ENCODE peak calls at places on chromosomes 1 and 21, in four cellular contexts. One of them, this sample, is unnamed.

GRCh38 chr1:185973645-185974044 is 239.5 kb downstream of the HMCN1 start:
- DNase-seq in heart left ventricle: no peak
- DNase-seq in cardiac muscle cell: no peak
- DNase-seq in AG08396: peak
- DNase-seq in this sample: no peak

GRCh38 chr1:57132993-57133614 is 167.3 kb upstream of the C8B start:
- DNase-seq in heart left ventricle: no peak
- DNase-seq in cardiac muscle cell: no peak
- DNase-seq in AG08396: no peak
- DNase-seq in this sample: no peak

GRCh38 chr1:158067651-158068050 is 74.2 kb downstream of the KIRREL1 start:
- DNase-seq in heart left ventricle: no peak
- DNase-seq in cardiac muscle cell: no peak
- DNase-seq in AG08396: peak
- DNase-seq in this sample: peak

GRCh38 chr21:31509108-31510017 is 150.1 kb upstream of the SOD1 start:
- DNase-seq in heart left ventricle: no peak
- DNase-seq in cardiac muscle cell: no peak
- DNase-seq in AG08396: no peak
- DNase-seq in this sample: no peak

GRCh38 chr1:24294757-24295371 is 24.3 kb upstream of the GRHL3 start:
- DNase-seq in heart left ventricle: no peak
- DNase-seq in cardiac muscle cell: no peak
- DNase-seq in AG08396: peak
- DNase-seq in this sample: peak

GRCh38 chr1:154982897-154983648 is at the start of gene FLAD1:
- DNase-seq in heart left ventricle: peak
- DNase-seq in cardiac muscle cell: peak
- DNase-seq in AG08396: peak
- DNase-seq in this sample: peak

GRCh38 chr1:236345728-236346127 is 48.4 kb upstream of the EDARADD start:
- DNase-seq in heart left ventricle: no peak
- DNase-seq in cardiac muscle cell: peak
- DNase-seq in AG08396: no peak
- DNase-seq in this sample: no peak

GRCh38 chr21:41957991-41958766 is 4.4 kb upstream of the C2CD2 start:
- DNase-seq in heart left ventricle: peak
- DNase-seq in cardiac muscle cell: peak
- DNase-seq in AG08396: peak
- DNase-seq in this sample: peak

GRCh38 chr1:2480236-2480985 is 4.3 kb downstream of the PLCH2 start:
- DNase-seq in heart left ventricle: no peak
- DNase-seq in cardiac muscle cell: no peak
- DNase-seq in AG08396: no peak
- DNase-seq in this sample: no peak

GRCh38 chr1:18632711-18633427 is 2.2 kb downstream of the PAX7 start:
- DNase-seq in heart left ventricle: no peak
- DNase-seq in cardiac muscle cell: peak
- DNase-seq in AG08396: no peak
- DNase-seq in this sample: no peak

GRCh38 chr1:244958593-244958992 is 94.2 kb upstream of the HNRNPU start:
- DNase-seq in heart left ventricle: no peak
- DNase-seq in cardiac muscle cell: no peak
- DNase-seq in AG08396: no peak
- DNase-seq in this sample: no peak

GRCh38 chr1:219066631-219067349 is 106.9 kb upstream of the LYPLAL1 start:
- DNase-seq in heart left ventricle: no peak
- DNase-seq in cardiac muscle cell: peak
- DNase-seq in AG08396: peak
- DNase-seq in this sample: no peak

GRCh38 chr1:16351994-16352841 is at the start of gene FBXO42:
- DNase-seq in heart left ventricle: peak
- DNase-seq in cardiac muscle cell: peak
- DNase-seq in AG08396: peak
- DNase-seq in this sample: peak

GRCh38 chr1:108645479-108646184 is 15.3 kb downstream of the HENMT1 start:
- DNase-seq in heart left ventricle: no peak
- DNase-seq in cardiac muscle cell: no peak
- DNase-seq in AG08396: no peak
- DNase-seq in this sample: no peak

GRCh38 chr1:111812306-111812705 is 56.6 kb downstream of the DDX20 start:
- DNase-seq in heart left ventricle: no peak
- DNase-seq in cardiac muscle cell: no peak
- DNase-seq in AG08396: no peak
- DNase-seq in this sample: no peak

GRCh38 chr1:33342041-33342723 is 21.3 kb upstream of the A3GALT2 start:
- DNase-seq in heart left ventricle: no peak
- DNase-seq in cardiac muscle cell: no peak
- DNase-seq in AG08396: peak
- DNase-seq in this sample: peak

GRCh38 chr1:178625695-178626094 is 99.3 kb upstream of the RALGPS2 start:
- DNase-seq in heart left ventricle: no peak
- DNase-seq in cardiac muscle cell: peak
- DNase-seq in AG08396: no peak
- DNase-seq in this sample: no peak

GRCh38 chr1:17596651-17597509 is 57.4 kb downstream of the ARHGEF10L start:
- DNase-seq in heart left ventricle: no peak
- DNase-seq in cardiac muscle cell: peak
- DNase-seq in AG08396: no peak
- DNase-seq in this sample: no peak

GRCh38 chr1:162500805-162501204 is 3.2 kb downstream of the UHMK1 start:
- DNase-seq in heart left ventricle: no peak
- DNase-seq in cardiac muscle cell: no peak
- DNase-seq in AG08396: peak
- DNase-seq in this sample: no peak

GRCh38 chr21:36647279-36648093 is 51.4 kb upstream of the SIM2 start:
- DNase-seq in heart left ventricle: no peak
- DNase-seq in cardiac muscle cell: no peak
- DNase-seq in AG08396: no peak
- DNase-seq in this sample: no peak

GRCh38 chr21:28636988-28637691 is 355.5 kb downstream of the LTN1 start:
- DNase-seq in heart left ventricle: no peak
- DNase-seq in cardiac muscle cell: no peak
- DNase-seq in AG08396: peak
- DNase-seq in this sample: no peak

GRCh38 chr1:78284354-78284753 is 206.4 kb upstream of the PTGFR start:
- DNase-seq in heart left ventricle: no peak
- DNase-seq in cardiac muscle cell: no peak
- DNase-seq in AG08396: no peak
- DNase-seq in this sample: peak

GRCh38 chr1:43545686-43546387 is 15.2 kb downstream of the PTPRF start:
- DNase-seq in heart left ventricle: no peak
- DNase-seq in cardiac muscle cell: peak
- DNase-seq in AG08396: peak
- DNase-seq in this sample: peak

GRCh38 chr1:11496551-11497080 is 17.7 kb downstream of the DISP3 start:
- DNase-seq in heart left ventricle: no peak
- DNase-seq in cardiac muscle cell: no peak
- DNase-seq in AG08396: no peak
- DNase-seq in this sample: no peak

GRCh38 chr1:153626929-153627796 is at the start of gene S100A13:
- DNase-seq in heart left ventricle: peak
- DNase-seq in cardiac muscle cell: peak
- DNase-seq in AG08396: peak
- DNase-seq in this sample: peak

GRCh38 chr1:6521502-6521901 is 30.0 kb upstream of the PLEKHG5 start:
- DNase-seq in heart left ventricle: peak
- DNase-seq in cardiac muscle cell: no peak
- DNase-seq in AG08396: no peak
- DNase-seq in this sample: no peak

GRCh38 chr1:29439615-29440014 is 203.3 kb downstream of the PTPRU start:
- DNase-seq in heart left ventricle: no peak
- DNase-seq in cardiac muscle cell: no peak
- DNase-seq in AG08396: no peak
- DNase-seq in this sample: no peak

GRCh38 chr21:38925923-38926322 is 120.2 kb downstream of the ETS2 start:
- DNase-seq in heart left ventricle: peak
- DNase-seq in cardiac muscle cell: peak
- DNase-seq in AG08396: peak
- DNase-seq in this sample: peak

GRCh38 chr1:67573481-67573880 is 111.5 kb upstream of the GADD45A start:
- DNase-seq in heart left ventricle: no peak
- DNase-seq in cardiac muscle cell: no peak
- DNase-seq in AG08396: no peak
- DNase-seq in this sample: no peak

GRCh38 chr1:5905431-5905830 is 86.8 kb downstream of the NPHP4 start:
- DNase-seq in heart left ventricle: peak
- DNase-seq in cardiac muscle cell: no peak
- DNase-seq in AG08396: no peak
- DNase-seq in this sample: no peak